ENCODE peak calls at places on chromosomes 1 and 21, in six cellular contexts. One of them, this sample, is unnamed.

GRCh38 chr1:182833271-182833670 is 5.9 kb upstream of the DHX9 start:
- DNase-seq in heart left ventricle: no peak
- DNase-seq in psoas muscle: no peak
- DNase-seq in fibroblast of the aortic adventitia: peak
- DNase-seq in endothelial cell: no peak
- DNase-seq in PC-9: no peak
- DNase-seq in this sample: no peak

GRCh38 chr1:33089457-33089856 is 8.5 kb downstream of the AZIN2 start:
- DNase-seq in endothelial cell: no peak
- DNase-seq in PC-9: no peak
- DNase-seq in fibroblast of the aortic adventitia: no peak
- DNase-seq in heart left ventricle: no peak
- DNase-seq in psoas muscle: peak
- DNase-seq in this sample: no peak

GRCh38 chr1:20137055-20137454 is 2.1 kb upstream of the PLA2G2F start:
- DNase-seq in endothelial cell: no peak
- DNase-seq in PC-9: peak
- DNase-seq in psoas muscle: no peak
- DNase-seq in fibroblast of the aortic adventitia: no peak
- DNase-seq in heart left ventricle: no peak
- DNase-seq in this sample: peak

GRCh38 chr21:28358702-28359101 is 634.0 kb downstream of the LTN1 start:
- DNase-seq in heart left ventricle: no peak
- DNase-seq in PC-9: no peak
- DNase-seq in endothelial cell: no peak
- DNase-seq in fibroblast of the aortic adventitia: no peak
- DNase-seq in psoas muscle: no peak
- DNase-seq in this sample: no peak

GRCh38 chr1:199279872-199280649 is 641.2 kb downstream of the PTPRC start:
- DNase-seq in fibroblast of the aortic adventitia: peak
- DNase-seq in PC-9: no peak
- DNase-seq in endothelial cell: no peak
- DNase-seq in psoas muscle: no peak
- DNase-seq in heart left ventricle: no peak
- DNase-seq in this sample: no peak

GRCh38 chr1:19946331-19946751 is 22.9 kb upstream of the PLA2G2E start:
- DNase-seq in heart left ventricle: no peak
- DNase-seq in fibroblast of the aortic adventitia: no peak
- DNase-seq in PC-9: no peak
- DNase-seq in psoas muscle: no peak
- DNase-seq in endothelial cell: no peak
- DNase-seq in this sample: no peak

GRCh38 chr1:53417003-53417402 is 42.2 kb upstream of the DMRTB1 start:
- DNase-seq in psoas muscle: no peak
- DNase-seq in endothelial cell: no peak
- DNase-seq in fibroblast of the aortic adventitia: no peak
- DNase-seq in heart left ventricle: no peak
- DNase-seq in PC-9: no peak
- DNase-seq in this sample: no peak

GRCh38 chr21:27024316-27024715 is 57.4 kb upstream of the ADAMTS5 start:
- DNase-seq in PC-9: no peak
- DNase-seq in fibroblast of the aortic adventitia: peak
- DNase-seq in endothelial cell: no peak
- DNase-seq in heart left ventricle: no peak
- DNase-seq in psoas muscle: no peak
- DNase-seq in this sample: no peak

GRCh38 chr21:44618909-44619308 is 7.0 kb downstream of the KRTAP10-8 start:
- DNase-seq in heart left ventricle: no peak
- DNase-seq in endothelial cell: no peak
- DNase-seq in psoas muscle: no peak
- DNase-seq in PC-9: no peak
- DNase-seq in fibroblast of the aortic adventitia: no peak
- DNase-seq in this sample: no peak

GRCh38 chr1:110572751-110573150 is 33.4 kb downstream of the KCNA2 start:
- DNase-seq in psoas muscle: no peak
- DNase-seq in fibroblast of the aortic adventitia: no peak
- DNase-seq in endothelial cell: no peak
- DNase-seq in PC-9: no peak
- DNase-seq in heart left ventricle: no peak
- DNase-seq in this sample: no peak

GRCh38 chr1:70090875-70091274 is 114.5 kb downstream of the LRRC40 start:
- DNase-seq in heart left ventricle: no peak
- DNase-seq in fibroblast of the aortic adventitia: peak
- DNase-seq in psoas muscle: no peak
- DNase-seq in PC-9: peak
- DNase-seq in endothelial cell: no peak
- DNase-seq in this sample: no peak

GRCh38 chr1:55402117-55402516 is 187.0 kb upstream of the USP24 start:
- DNase-seq in fibroblast of the aortic adventitia: peak
- DNase-seq in heart left ventricle: no peak
- DNase-seq in endothelial cell: no peak
- DNase-seq in psoas muscle: no peak
- DNase-seq in PC-9: no peak
- DNase-seq in this sample: no peak

GRCh38 chr1:171754381-171754705 is 12.5 kb upstream of the VAMP4 start:
- DNase-seq in heart left ventricle: no peak
- DNase-seq in psoas muscle: no peak
- DNase-seq in fibroblast of the aortic adventitia: peak
- DNase-seq in PC-9: no peak
- DNase-seq in endothelial cell: no peak
- DNase-seq in this sample: no peak

GRCh38 chr21:39384674-39385298 is 35.9 kb upstream of the HMGN1 start:
- DNase-seq in psoas muscle: no peak
- DNase-seq in endothelial cell: no peak
- DNase-seq in heart left ventricle: no peak
- DNase-seq in fibroblast of the aortic adventitia: no peak
- DNase-seq in PC-9: no peak
- DNase-seq in this sample: no peak

DNA sequence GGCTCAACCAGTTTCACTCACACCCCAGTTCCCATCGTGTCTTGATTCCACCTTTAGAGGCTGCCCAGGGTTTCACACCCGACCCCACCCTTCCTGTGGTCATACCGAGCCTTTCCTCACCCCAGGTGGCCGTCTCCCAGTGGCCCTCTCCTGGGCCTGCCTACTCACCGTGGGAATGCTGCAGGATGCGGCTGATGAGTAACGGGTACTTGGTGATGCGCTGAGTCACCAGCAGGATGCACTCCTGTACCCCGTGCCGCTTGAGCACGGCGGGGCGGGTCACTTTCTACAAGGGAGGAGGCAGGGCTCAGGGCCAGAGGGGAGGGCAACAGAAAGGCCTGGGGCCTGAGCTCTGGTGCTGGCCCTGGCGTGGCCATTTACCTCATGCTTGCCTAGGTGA is 16.4 kb downstream of the ARHGEF2 start:
- DNase-seq in heart left ventricle: peak
- DNase-seq in fibroblast of the aortic adventitia: peak
- DNase-seq in PC-9: peak
- DNase-seq in endothelial cell: no peak
- DNase-seq in psoas muscle: peak
- DNase-seq in this sample: peak
- TF ChIP-seq CTCF in heart left ventricle: peak
- TF ChIP-seq CTCF in fibroblast of the aortic adventitia: peak
- TF ChIP-seq CTCF in PC-9: no peak
- TF ChIP-seq CTCF in endothelial cell: no peak
- TF ChIP-seq CTCF in psoas muscle: peak
- TF ChIP-seq CTCF in this sample: peak

GRCh38 chr1:25198731-25199231 is 33.5 kb downstream of the SYF2 start:
- DNase-seq in heart left ventricle: no peak
- DNase-seq in psoas muscle: no peak
- DNase-seq in PC-9: no peak
- DNase-seq in endothelial cell: no peak
- DNase-seq in fibroblast of the aortic adventitia: no peak
- DNase-seq in this sample: no peak
- TF ChIP-seq CTCF in heart left ventricle: no peak
- TF ChIP-seq CTCF in psoas muscle: no peak
- TF ChIP-seq CTCF in PC-9: no peak
- TF ChIP-seq CTCF in endothelial cell: no peak
- TF ChIP-seq CTCF in fibroblast of the aortic adventitia: no peak
- TF ChIP-seq CTCF in this sample: no peak

DNA sequence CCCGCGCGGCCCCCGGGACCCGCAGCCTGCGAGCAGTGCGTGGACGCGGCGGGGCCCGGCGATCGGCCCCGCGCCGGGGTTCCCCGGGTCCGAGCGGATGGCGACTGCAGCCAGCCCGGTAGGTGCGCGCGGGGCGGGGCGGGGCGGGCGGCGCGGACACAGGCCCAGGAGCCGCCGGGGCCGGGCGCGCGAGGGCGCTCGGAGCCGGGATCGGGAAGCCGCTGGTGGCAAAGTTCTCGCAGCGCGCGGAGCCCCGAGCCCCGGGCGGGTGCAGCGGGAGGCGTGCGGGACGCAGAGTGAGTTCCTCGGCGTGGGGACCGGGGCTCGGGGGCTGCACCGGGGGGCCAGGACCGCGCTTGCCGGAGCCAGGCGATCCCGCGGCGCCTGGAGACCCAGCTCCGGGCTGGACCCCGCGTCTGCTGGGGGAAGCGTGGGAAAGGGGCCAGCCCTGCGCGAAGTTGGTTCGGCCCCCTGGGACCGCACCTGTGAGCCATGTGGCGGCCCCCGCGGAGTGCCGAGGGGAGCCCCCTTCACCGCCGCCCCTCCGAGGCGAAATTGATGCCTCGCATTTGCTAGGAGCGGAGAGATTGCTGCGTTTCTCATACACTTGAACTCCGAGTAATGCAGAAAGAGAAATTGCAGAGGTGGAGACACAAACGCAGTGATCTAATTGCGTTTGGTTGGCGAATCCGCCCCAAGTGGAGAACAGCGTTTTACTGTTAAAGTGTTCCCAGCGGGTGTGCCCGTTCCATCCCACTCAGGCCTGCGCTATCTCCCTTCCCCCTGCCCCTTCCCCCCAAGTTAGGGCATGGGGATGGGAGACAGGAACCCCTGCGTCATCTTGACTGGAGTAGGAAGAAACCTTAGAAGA is 228.9 kb upstream of the TMEM51 start:
- DNase-seq in PC-9: peak
- DNase-seq in endothelial cell: peak
- DNase-seq in heart left ventricle: peak
- DNase-seq in psoas muscle: peak
- DNase-seq in fibroblast of the aortic adventitia: peak
- DNase-seq in this sample: peak
- TF ChIP-seq CTCF in PC-9: no peak
- TF ChIP-seq CTCF in endothelial cell: no peak
- TF ChIP-seq CTCF in heart left ventricle: peak
- TF ChIP-seq CTCF in psoas muscle: no peak
- TF ChIP-seq CTCF in fibroblast of the aortic adventitia: no peak
- TF ChIP-seq CTCF in this sample: no peak

GRCh38 chr1:85911742-85912141 is 203.5 kb upstream of the ZNHIT6 start:
- DNase-seq in psoas muscle: no peak
- DNase-seq in PC-9: no peak
- DNase-seq in endothelial cell: no peak
- DNase-seq in fibroblast of the aortic adventitia: peak
- DNase-seq in heart left ventricle: no peak
- DNase-seq in this sample: peak
- TF ChIP-seq CTCF in psoas muscle: no peak
- TF ChIP-seq CTCF in PC-9: peak
- TF ChIP-seq CTCF in endothelial cell: peak
- TF ChIP-seq CTCF in fibroblast of the aortic adventitia: peak
- TF ChIP-seq CTCF in heart left ventricle: no peak
- TF ChIP-seq CTCF in this sample: no peak

GRCh38 chr1:206590025-206590834 is 22.0 kb downstream of the EIF2D start:
- DNase-seq in PC-9: peak
- DNase-seq in heart left ventricle: no peak
- DNase-seq in psoas muscle: no peak
- DNase-seq in endothelial cell: no peak
- DNase-seq in fibroblast of the aortic adventitia: peak
- DNase-seq in this sample: peak
- TF ChIP-seq CTCF in PC-9: no peak
- TF ChIP-seq CTCF in heart left ventricle: no peak
- TF ChIP-seq CTCF in psoas muscle: peak
- TF ChIP-seq CTCF in endothelial cell: no peak
- TF ChIP-seq CTCF in fibroblast of the aortic adventitia: peak
- TF ChIP-seq CTCF in this sample: no peak

GRCh38 chr1:235270625-235271024 is 57.4 kb downstream of the ARID4B start:
- DNase-seq in psoas muscle: no peak
- DNase-seq in endothelial cell: no peak
- DNase-seq in heart left ventricle: no peak
- DNase-seq in fibroblast of the aortic adventitia: peak
- DNase-seq in PC-9: no peak
- DNase-seq in this sample: no peak
- TF ChIP-seq CTCF in psoas muscle: no peak
- TF ChIP-seq CTCF in endothelial cell: no peak
- TF ChIP-seq CTCF in heart left ventricle: no peak
- TF ChIP-seq CTCF in fibroblast of the aortic adventitia: peak
- TF ChIP-seq CTCF in PC-9: no peak
- TF ChIP-seq CTCF in this sample: no peak

GRCh38 chr1:150532860-150533259 is 16.3 kb upstream of the ADAMTSL4 start:
- DNase-seq in fibroblast of the aortic adventitia: peak
- DNase-seq in endothelial cell: no peak
- DNase-seq in heart left ventricle: peak
- DNase-seq in PC-9: no peak
- DNase-seq in psoas muscle: no peak
- DNase-seq in this sample: no peak
- TF ChIP-seq CTCF in fibroblast of the aortic adventitia: no peak
- TF ChIP-seq CTCF in endothelial cell: no peak
- TF ChIP-seq CTCF in heart left ventricle: peak
- TF ChIP-seq CTCF in PC-9: peak
- TF ChIP-seq CTCF in psoas muscle: no peak
- TF ChIP-seq CTCF in this sample: no peak

DNA sequence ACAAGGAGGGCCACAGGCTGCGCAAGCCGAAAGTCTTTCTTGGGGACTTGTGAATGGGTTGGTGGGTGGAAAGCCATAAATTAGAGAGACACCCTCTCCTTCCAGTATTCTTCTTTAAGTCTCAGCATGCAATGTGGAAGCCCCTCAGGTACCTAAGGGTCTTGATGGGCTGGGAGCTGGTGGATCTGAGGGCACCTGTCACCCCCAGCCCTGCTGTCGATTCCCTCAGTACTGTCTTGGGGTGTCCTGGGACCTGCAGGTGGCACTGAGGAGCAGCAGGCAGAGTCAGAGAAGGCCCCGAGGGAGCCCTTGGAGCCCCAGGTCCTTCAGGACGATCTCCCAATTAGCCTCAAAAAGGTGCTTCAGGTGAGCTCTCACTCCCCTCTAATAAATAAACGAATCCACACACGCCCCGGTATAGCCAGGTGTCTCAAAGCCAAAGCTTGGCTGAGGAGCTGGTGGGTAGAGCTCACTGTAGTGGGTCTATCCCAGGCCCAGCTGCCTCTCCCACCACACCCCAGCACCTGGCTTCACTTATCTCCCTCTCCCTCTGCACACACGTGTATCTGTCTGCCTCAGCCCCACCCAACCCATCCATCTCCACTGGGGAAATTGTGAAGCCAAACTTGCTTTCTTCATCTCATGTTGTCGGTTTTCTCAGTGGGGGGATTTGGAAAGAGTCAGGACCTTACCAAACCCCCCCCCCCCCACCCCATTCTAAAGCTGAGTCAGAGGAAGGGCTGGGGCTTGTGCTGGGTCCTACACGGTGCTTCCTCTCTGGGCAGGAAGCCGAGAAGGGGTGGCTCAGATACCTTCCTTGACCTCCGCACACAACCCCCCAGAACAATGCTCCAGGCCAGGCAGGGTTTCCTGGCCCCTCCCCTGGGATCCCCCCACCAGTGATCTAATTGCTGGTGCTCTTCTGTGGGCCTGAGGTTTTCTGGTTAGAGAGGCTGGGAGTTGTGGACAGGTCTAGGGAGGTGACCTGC is 1.6 kb downstream of the ADAM15 start:
- DNase-seq in psoas muscle: peak
- DNase-seq in PC-9: peak
- DNase-seq in endothelial cell: no peak
- DNase-seq in heart left ventricle: peak
- DNase-seq in fibroblast of the aortic adventitia: no peak
- DNase-seq in this sample: peak
- TF ChIP-seq CTCF in psoas muscle: peak
- TF ChIP-seq CTCF in PC-9: peak
- TF ChIP-seq CTCF in endothelial cell: no peak
- TF ChIP-seq CTCF in heart left ventricle: peak
- TF ChIP-seq CTCF in fibroblast of the aortic adventitia: peak
- TF ChIP-seq CTCF in this sample: peak

This sample was measured in Calu3.